ENCODE peak calls at places on chromosomes 5 and 9, in six cellular contexts. H is upper lobe of left lung, Z is colonic mucosa, I is H9, V is ELF-1, T is hepatocyte. O is an unnamed sample.
A peak's percentile ranks its signal among the peaks of the same experiment; 100 is the strongest.

GRCh38 chr9:96122756-96123155 is 179.2 kb downstream of the HSD17B3 start:
- DNase-seq in H (no peak), Z (no peak), I (no peak), V (no peak), T (no peak), O (peak; percentile 42)

GRCh38 chr9:107198718-107199117 is 84.4 kb upstream of the RAD23B start:
- DNase-seq in H (no peak), Z (no peak), I (no peak), V (no peak), T (no peak), O (no peak)

GRCh38 chr5:3201941-3202340 is 393.7 kb upstream of the IRX1 start:
- DNase-seq in H (no peak), Z (no peak), I (no peak), V (no peak), T (no peak), O (no peak)

GRCh38 chr5:102809033-102809432 is 53.9 kb downstream of the PAM start:
- DNase-seq in H (peak; percentile 39), Z (no peak), I (no peak), V (no peak), T (no peak), O (no peak)

GRCh38 chr9:112569186-112569585 is 82.6 kb downstream of the KIAA1958 start:
- DNase-seq in H (no peak), Z (no peak), I (no peak), V (no peak), T (no peak), O (peak; percentile 68)

GRCh38 chr9:106697390-106697789 is 165.6 kb upstream of the ZNF462 start:
- DNase-seq in H (no peak), Z (no peak), I (no peak), V (no peak), T (no peak), O (no peak)

GRCh38 chr5:14147210-14147609 is 4.1 kb downstream of the TRIO start:
- DNase-seq in H (no peak), Z (no peak), I (no peak), V (no peak), T (no peak), O (no peak)

GRCh38 chr9:78354324-78354973 is 57.5 kb downstream of the PSAT1 start:
- DNase-seq in H (no peak), Z (no peak), I (no peak), V (no peak), T (no peak), O (no peak)